ENCODE peak calls at places on chromosome 3, in nine cellular contexts. K is CD8-positive, alpha-beta T cell; B is foreskin fibroblast; P is heart right ventricle; H is PC-3; Q is fibroblast of villous mesenchyme; E is tibial artery; R is OCI-LY7; J is mammary epithelial cell. Y is an unnamed sample.

GRCh38 chr3:78988324-78988723 is 779.5 kb downstream of the ROBO1 start:
- DNase-seq in K (no peak), P (no peak), E (no peak), R (no peak), J (no peak), H (peak; percentile 51), B (peak; percentile 26), Q (peak; percentile 28), Y (peak; percentile 41)

GRCh38 chr3:66379565-66379964 is 121.3 kb downstream of the LRIG1 start:
- DNase-seq in J (no peak), P (no peak), H (no peak), Q (no peak), E (no peak), R (no peak), B (no peak), K (no peak), Y (no peak)

GRCh38 chr3:189988854-189989253 is 131.8 kb downstream of the P3H2 start:
- DNase-seq in E (no peak), B (no peak), P (no peak), H (no peak), J (no peak), R (no peak), K (no peak), Q (no peak), Y (no peak)

GRCh38 chr3:46124216-46125143 is 83.6 kb downstream of the CCR1 start:
- DNase-seq in P (no peak), H (no peak), E (no peak), B (peak; percentile 23), R (no peak), J (no peak), K (no peak), Q (peak; percentile 89), Y (no peak)

GRCh38 chr3:191809326-191809949 is 348.5 kb downstream of the PYDC2 start:
- DNase-seq in H (no peak), K (no peak), Q (no peak), B (no peak), J (no peak), R (no peak), P (no peak), E (no peak), Y (peak; percentile 16)

GRCh38 chr3:37812497-37812896 is 49.2 kb upstream of the CTDSPL start:
- DNase-seq in E (peak; percentile 85), R (no peak), H (no peak), Q (no peak), B (peak; percentile 33), J (no peak), K (no peak), P (no peak), Y (no peak)

GRCh38 chr3:63519426-63519825 is 133.0 kb upstream of the SNTN start:
- DNase-seq in K (no peak), R (no peak), E (no peak), H (no peak), J (peak; percentile 31), B (peak; percentile 8), Q (no peak), P (no peak), Y (peak; percentile 47)

GRCh38 chr3:139329364-139329850 is 14.4 kb upstream of the MRPS22 start:
- DNase-seq in B (peak; percentile 78), Q (peak; percentile 85), R (peak; percentile 72), J (peak; percentile 72), H (peak; percentile 85), E (peak; percentile 82), P (peak; percentile 81), K (peak; percentile 92), Y (peak; percentile 84)

GRCh38 chr3:16200411-16200810 is 25.9 kb downstream of the GALNT15 start:
- DNase-seq in E (no peak), R (no peak), P (no peak), J (peak; percentile 85), K (no peak), H (peak; percentile 91), B (no peak), Q (no peak), Y (peak; percentile 45)

GRCh38 chr3:23248594-23249131 is 45.5 kb downstream of the UBE2E2 start:
- DNase-seq in J (no peak), R (no peak), E (no peak), K (no peak), B (no peak), Q (no peak), P (no peak), H (no peak), Y (no peak)

GRCh38 chr3:98733778-98734281 is 29.3 kb upstream of the ST3GAL6 start:
- DNase-seq in Q (peak; percentile 81), J (peak; percentile 18), R (no peak), P (peak; percentile 18), K (no peak), E (no peak), H (peak; percentile 38), B (no peak), Y (peak; percentile 23)

GRCh38 chr3:94285874-94286273 is 223.0 kb downstream of the NSUN3 start:
- DNase-seq in E (no peak), Q (peak; percentile 16), H (peak; percentile 65), P (no peak), B (no peak), K (no peak), J (peak; percentile 5), R (no peak), Y (peak; percentile 25)

GRCh38 chr3:96966181-96966929 is 152.0 kb downstream of the EPHA6 start:
- DNase-seq in P (no peak), H (peak; percentile 38), Q (no peak), E (no peak), B (no peak), R (no peak), J (no peak), K (no peak), Y (no peak)

GRCh38 chr3:4752201-4753072 is 226.8 kb upstream of the BHLHE40 start:
- DNase-seq in H (no peak), E (no peak), J (peak; percentile 36), R (no peak), B (peak; percentile 23), P (no peak), K (no peak), Q (peak; percentile 99), Y (no peak)

GRCh38 chr3:124731760-124732159 is 1.5 kb downstream of the UMPS start:
- DNase-seq in B (no peak), E (no peak), H (no peak), P (no peak), K (no peak), J (peak; percentile 36), R (no peak), Q (no peak), Y (peak; percentile 37)
- H3K4me3 ChIP-seq in B (no peak overlapping the region), E (no peak overlapping the region), H (peak overlapping the region; percentile 78), P (no peak overlapping the region), K (no peak overlapping the region), J (no peak overlapping the region), R (peak overlapping the region; percentile 90), Q (no peak overlapping the region), Y (peak overlapping the region; percentile 96)

GRCh38 chr3:88059380-88060160 is 515 bp downstream of the ZNF654 start:
- DNase-seq in E (peak; percentile 67), B (peak; percentile 12), K (no peak), J (no peak), H (peak; percentile 35), Q (peak; percentile 14), P (peak; percentile 12), R (no peak), Y (peak; percentile 35)

GRCh38 chr3:88057650-88058321 is 1.0 kb downstream of the CGGBP1 start:
- DNase-seq in J (peak; percentile 11), P (peak; percentile 8), R (no peak), K (peak; percentile 50), Q (peak; percentile 37), E (no peak), H (no peak), B (no peak), Y (peak; percentile 17)

GRCh38 chr3:88058593-88059379 is at the start of the genes CGGBP1 and ZNF654:
- DNase-seq in K (peak; percentile 99), E (peak; percentile 100), Q (peak; percentile 99), H (peak; percentile 99), R (peak; percentile 98), J (peak; percentile 99), P (peak; percentile 99), B (peak; percentile 99), Y (peak; percentile 99)

GRCh38 chr3:88058322-88058592 is 548 bp downstream of the CGGBP1 start:
- DNase-seq in Q (no peak), J (no peak), K (no peak), R (no peak), B (no peak), P (no peak), E (no peak), H (peak; percentile 8), Y (no peak)

DNA sequence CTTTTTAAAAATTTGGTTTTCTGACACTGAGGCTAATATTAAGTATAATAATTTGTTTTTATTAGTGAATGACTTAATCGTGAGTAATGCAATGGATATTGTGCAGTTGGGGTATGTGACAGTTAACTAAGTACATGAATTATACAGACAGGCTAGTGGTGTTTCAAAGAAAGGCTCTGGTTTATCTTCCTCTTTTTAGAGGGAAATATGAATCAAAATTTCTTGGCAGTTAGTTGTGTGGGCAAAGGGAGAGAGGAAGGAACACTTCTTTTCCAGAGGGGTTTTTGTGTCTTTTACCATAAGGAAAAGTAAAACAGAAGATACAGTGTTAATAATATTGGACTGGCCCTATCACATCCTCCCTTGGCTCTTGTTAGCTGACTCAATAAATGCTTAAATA is 2.7 kb downstream of the ZNF654 start:
- DNase-seq in Q (peak; percentile 9), E (no peak), B (no peak), R (no peak), J (no peak), H (peak; percentile 22), K (no peak), P (no peak), Y (peak; percentile 24)
- H3K4me3 ChIP-seq in Q (no peak overlapping the region), E (no peak overlapping the region), B (peak overlapping the region; percentile 0), R (peak overlapping the region; percentile 84), J (peak overlapping the region; percentile 18), H (peak overlapping the region; percentile 96), K (no peak overlapping the region), P (no peak overlapping the region), Y (peak overlapping the region; percentile 89)

DNA sequence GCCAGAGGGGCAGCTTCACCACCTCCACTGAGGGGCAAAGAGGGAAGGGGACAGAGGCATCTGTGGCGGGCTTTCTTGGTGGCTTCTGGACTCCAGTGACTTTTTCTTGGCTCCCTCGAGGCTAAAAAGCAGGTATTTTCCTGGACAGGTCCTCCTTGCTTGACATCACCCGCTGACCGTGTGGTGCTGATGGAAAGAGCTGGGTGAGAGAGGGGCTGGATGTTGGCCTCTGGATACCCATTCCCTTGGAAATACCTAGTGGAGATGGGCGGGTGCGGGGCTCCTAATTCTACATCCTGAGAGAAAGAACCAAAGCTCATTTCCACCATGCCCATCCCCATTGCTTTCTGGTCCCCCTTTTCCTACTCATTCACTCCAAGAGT is 47.1 kb upstream of the TSEN2 start:
- DNase-seq in Q (no peak), K (no peak), H (no peak), J (no peak), B (no peak), R (no peak), P (no peak), E (no peak), Y (no peak)
- H3K4me3 ChIP-seq in Q (no peak overlapping the region), K (no peak overlapping the region), H (no peak overlapping the region), J (no peak overlapping the region), B (peak overlapping the region; percentile 18), R (no peak overlapping the region), P (no peak overlapping the region), E (no peak overlapping the region), Y (no peak overlapping the region)

DNA sequence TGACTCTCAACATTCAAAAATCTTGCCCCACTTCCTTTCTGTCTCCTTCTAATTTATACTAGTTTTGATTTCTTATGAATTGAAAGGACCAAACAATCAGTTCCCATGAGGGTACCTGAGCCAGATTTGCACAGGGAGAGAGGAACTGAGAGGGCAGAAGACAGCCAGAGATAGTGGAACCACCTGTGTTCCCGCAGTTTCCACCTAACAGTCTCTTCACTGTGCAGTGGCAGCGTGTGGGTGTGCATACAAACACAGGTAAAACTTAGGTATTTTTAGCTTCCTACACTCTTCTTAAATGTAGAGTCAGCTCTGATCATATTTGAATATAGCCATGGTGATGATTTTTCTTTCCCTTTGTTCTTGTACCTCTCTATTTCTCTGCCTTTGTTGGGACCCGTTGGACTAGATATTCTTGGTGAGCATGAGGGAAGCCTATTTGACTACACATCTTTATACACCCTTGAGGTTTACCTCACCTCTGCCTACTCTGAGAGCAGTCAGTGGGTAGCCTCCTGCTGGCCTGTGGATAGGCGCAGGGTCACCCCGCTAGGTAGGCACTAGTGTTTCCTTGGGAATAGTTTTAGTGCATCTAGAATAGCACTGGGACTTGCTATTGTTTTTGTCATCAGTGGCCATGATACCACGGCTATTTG is 58.8 kb downstream of the MAP3K13 start:
- DNase-seq in R (peak; percentile 46), J (no peak), E (no peak), K (no peak), B (no peak), Q (no peak), H (no peak), P (no peak), Y (no peak)
- H3K4me3 ChIP-seq in R (peak overlapping the region; percentile 10), J (no peak overlapping the region), E (no peak overlapping the region), K (no peak overlapping the region), B (no peak overlapping the region), Q (no peak overlapping the region), H (no peak overlapping the region), P (no peak overlapping the region), Y (no peak overlapping the region)